ENCODE peak calls at places on chromosome 16, in seven cellular contexts. R is K562, X is HEK293T, Y is HepG2, D is WTC11, S is H1, A is GM12878. F is an unnamed sample.

GRCh38 chr16:30004424-30004776 is 6.4 kb downstream of the DOC2A start:
- DNase-seq in R (no peak), X (no peak), Y (no peak), D (no peak), S (no peak), A (no peak), F (no peak)

GRCh38 chr16:53673189-53673588 is 30.5 kb downstream of the RPGRIP1L start:
- DNase-seq in R (no peak), X (no peak), Y (no peak), D (no peak), S (no peak), A (no peak), F (no peak)

GRCh38 chr16:70254095-70254964 is 2.6 kb upstream of the EXOSC6 start:
- DNase-seq in R (no peak), X (peak; percentile 3), Y (no peak), D (no peak), S (no peak), A (no peak), F (no peak)

GRCh38 chr16:86899757-86900156 is 321.4 kb downstream of the FOXL1 start:
- DNase-seq in R (no peak), X (no peak), Y (no peak), D (no peak), S (no peak), A (no peak), F (no peak)

GRCh38 chr16:69145658-69146057 is 13.2 kb downstream of the UTP4 start:
- DNase-seq in R (no peak), X (no peak), Y (no peak), D (no peak), S (no peak), A (no peak), F (no peak)

GRCh38 chr16:52861614-52862022 is 191.1 kb downstream of the CHD9NB start:
- DNase-seq in R (no peak), X (peak; percentile 6), Y (peak; percentile 65), D (peak; percentile 17), S (peak; percentile 3), A (no peak), F (peak; percentile 4)

GRCh38 chr16:80540516-80541305 is at the start of gene DYNLRB2:
- DNase-seq in R (peak; percentile 88), X (peak; percentile 88), Y (peak; percentile 83), D (peak; percentile 88), S (peak; percentile 78), A (peak; percentile 71), F (no peak)

GRCh38 chr16:3243882-3244281 is 8.9 kb upstream of the ZNF200 start:
- DNase-seq in R (no peak), X (no peak), Y (no peak), D (no peak), S (no peak), A (no peak), F (no peak)

GRCh38 chr16:72481419-72481818 is 309.5 kb upstream of the PMFBP1 start:
- DNase-seq in R (no peak), X (no peak), Y (no peak), D (no peak), S (no peak), A (no peak), F (no peak)

GRCh38 chr16:83231771-83232170 is 576.0 kb upstream of the HSBP1 start:
- DNase-seq in R (no peak), X (no peak), Y (no peak), D (no peak), S (no peak), A (no peak), F (no peak)

GRCh38 chr16:5526826-5527225 is 429.2 kb upstream of the EEF2KMT start:
- DNase-seq in R (no peak), X (no peak), Y (no peak), D (no peak), S (no peak), A (no peak), F (no peak)

GRCh38 chr16:72946474-72947194 is 101.3 kb downstream of the ZFHX3 start:
- DNase-seq in R (no peak), X (no peak), Y (no peak), D (no peak), S (no peak), A (no peak), F (no peak)

GRCh38 chr16:49463529-49463928 is 89.9 kb downstream of the C16orf78 start:
- DNase-seq in R (no peak), X (no peak), Y (no peak), D (no peak), S (no peak), A (peak; percentile 72), F (no peak)

GRCh38 chr16:73020409-73020884 is 27.5 kb downstream of the ZFHX3 start:
- DNase-seq in R (peak; percentile 9), X (no peak), Y (peak; percentile 92), D (no peak), S (no peak), A (no peak), F (peak; percentile 72)

GRCh38 chr16:84896847-84897246 is 77.1 kb downstream of the CRISPLD2 start:
- DNase-seq in R (no peak), X (no peak), Y (no peak), D (peak; percentile 19), S (no peak), A (no peak), F (no peak)

GRCh38 chr16:84895016-84895415 is 75.2 kb downstream of the CRISPLD2 start:
- DNase-seq in R (no peak), X (no peak), Y (no peak), D (no peak), S (no peak), A (no peak), F (no peak)

GRCh38 chr16:84899414-84899813 is 79.6 kb downstream of the CRISPLD2 start:
- DNase-seq in R (no peak), X (no peak), Y (no peak), D (no peak), S (no peak), A (no peak), F (no peak)

GRCh38 chr16:84897911-84898377 is 78.2 kb downstream of the CRISPLD2 start:
- DNase-seq in R (no peak), X (no peak), Y (no peak), D (no peak), S (no peak), A (no peak), F (no peak)

DNA sequence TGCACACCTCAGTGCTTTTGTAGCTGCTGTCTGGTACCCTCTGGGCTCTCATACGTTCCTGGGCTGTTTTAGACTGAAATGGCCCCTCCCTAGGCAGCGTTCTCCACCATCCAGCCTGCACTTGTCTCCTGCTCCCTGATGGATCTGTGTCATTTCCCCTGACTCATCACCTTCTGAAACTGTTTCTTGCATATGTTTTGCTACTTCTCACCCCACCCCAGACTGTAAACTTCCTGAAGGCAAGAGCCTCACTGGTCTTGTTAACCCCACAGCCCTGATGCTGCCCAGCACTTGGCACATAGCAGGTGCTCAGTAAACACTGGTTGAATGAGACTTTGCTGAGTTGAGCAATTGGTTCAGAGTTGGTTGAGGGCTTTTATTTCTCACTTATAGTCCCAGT is 78.7 kb downstream of the CRISPLD2 start:
- DNase-seq in R (no peak), X (no peak), Y (no peak), D (no peak), S (no peak), A (no peak), F (no peak)
- TF ChIP-seq SP1 in R (no peak), X (no peak), Y (no peak), D (no peak), S (no peak), A (no peak), F (no peak)

DNA sequence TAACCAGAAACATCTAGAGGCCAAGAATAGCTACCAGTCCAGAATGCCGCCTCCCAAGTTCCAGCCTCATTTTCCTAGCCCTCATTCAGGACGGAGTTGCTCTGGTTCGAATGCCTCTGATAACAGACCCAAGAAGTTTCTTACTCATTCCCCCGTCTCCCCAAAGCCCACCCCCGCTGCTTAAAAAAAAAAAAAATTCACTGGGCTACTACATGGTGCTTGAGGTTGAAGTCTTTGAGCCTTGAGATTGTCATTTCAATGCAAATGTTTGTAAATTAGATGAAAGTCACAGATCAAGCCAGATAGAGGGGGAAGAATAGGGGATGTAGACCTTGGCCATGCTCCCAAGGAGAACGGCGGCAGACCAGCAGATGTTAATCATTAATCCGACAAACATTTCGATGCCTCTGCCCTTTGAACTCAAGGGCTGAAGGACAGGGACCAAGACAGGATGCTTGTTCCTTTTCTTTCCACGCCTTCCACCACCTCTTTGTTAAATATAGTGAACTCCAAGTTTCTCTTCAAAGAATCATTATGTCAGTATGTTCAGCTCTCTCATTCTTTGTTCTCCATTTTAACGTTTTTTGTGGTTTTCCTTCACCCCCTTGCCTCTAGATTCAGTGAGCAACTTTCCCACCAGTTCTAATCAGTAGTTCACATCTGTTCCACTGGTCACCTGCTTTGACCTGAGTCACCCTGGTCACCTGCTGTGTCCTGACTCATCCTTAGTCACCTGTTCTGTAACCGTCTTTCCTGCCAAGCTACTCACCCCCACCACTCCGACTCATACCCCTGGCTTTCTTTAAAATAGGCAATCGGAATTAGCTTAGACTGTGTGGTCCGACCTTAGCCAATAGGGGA is 190.3 kb downstream of the CPPED1 start:
- DNase-seq in R (peak; percentile 87), X (no peak), Y (peak; percentile 100), D (no peak), S (peak; percentile 39), A (peak; percentile 76), F (peak; percentile 94)
- TF ChIP-seq SP1 in R (peak; percentile 20), X (no peak), Y (no peak), D (no peak), S (no peak), A (no peak), F (peak; percentile 88)

GRCh38 chr16:85557083-85557975 is 55.8 kb upstream of the GSE1 start:
- DNase-seq in R (peak; percentile 93), X (peak; percentile 49), Y (peak; percentile 75), D (no peak), S (no peak), A (no peak), F (no peak)

GRCh38 chr16:85556456-85557082 is 56.6 kb upstream of the GSE1 start:
- DNase-seq in R (peak; percentile 84), X (peak; percentile 45), Y (no peak), D (peak; percentile 65), S (no peak), A (no peak), F (no peak)

GRCh38 chr16:85554791-85555548 is 58.2 kb upstream of the GSE1 start:
- DNase-seq in R (peak; percentile 96), X (peak; percentile 44), Y (no peak), D (no peak), S (no peak), A (no peak), F (no peak)

GRCh38 chr16:85554114-85554790 is 58.9 kb upstream of the GSE1 start:
- DNase-seq in R (peak; percentile 96), X (peak; percentile 57), Y (peak; percentile 56), D (no peak), S (no peak), A (peak; percentile 85), F (peak; percentile 80)

GRCh38 chr16:85555549-85556455 is 57.3 kb upstream of the GSE1 start:
- DNase-seq in R (no peak), X (peak; percentile 48), Y (peak; percentile 55), D (peak; percentile 63), S (no peak), A (no peak), F (no peak)
- TF ChIP-seq SP1 in R (peak; percentile 27), X (no peak), Y (no peak), D (no peak), S (no peak), A (no peak), F (no peak)

DNA sequence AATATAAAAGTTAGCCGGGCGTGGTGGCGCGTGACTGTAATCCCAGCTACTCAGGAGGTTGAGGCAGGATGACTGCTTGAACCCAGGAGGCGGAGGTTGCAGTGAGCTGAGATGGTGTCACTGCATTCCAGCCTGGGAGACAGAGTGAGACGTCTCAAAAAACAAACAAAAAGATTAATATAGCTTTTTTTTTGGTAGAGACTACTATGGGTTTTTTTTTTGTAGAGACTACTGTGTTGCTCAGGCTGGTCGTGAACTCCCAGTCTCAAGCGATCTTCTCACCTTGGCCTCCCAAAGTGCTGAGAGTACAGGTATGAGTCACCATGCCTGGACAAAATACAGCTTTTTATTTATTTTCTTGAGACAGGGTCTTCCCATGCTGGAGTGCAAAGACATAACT is 20.2 kb downstream of the ZNRF1 start:
- DNase-seq in R (no peak), X (no peak), Y (no peak), D (no peak), S (no peak), A (no peak), F (no peak)
- TF ChIP-seq SP1 in R (no peak), X (no peak), Y (no peak), D (no peak), S (no peak), A (no peak), F (no peak)